ENCODE peak calls at places on chromosomes 3 and 15, in seven cellular contexts. T is T-helper 1 cell; Z is fibroblast of the aortic adventitia; Q is mucosa of gallbladder; U is activated naive CD8-positive, alpha-beta T cell treated with anti-CD3 and anti-CD28 coated beads, Interleukin-2, amount 50 U/mL, for 24 hours; N is NCI-H69; H is lung. S is an unnamed sample.

GRCh38 chr15:69388259-69388658 is 25.9 kb upstream of the KIF23 start:
- DNase-seq in T (no peak), Z (peak), Q (no peak), U (no peak), N (peak), H (no peak), S (no peak)

GRCh38 chr15:94119923-94120775 is 111.2 kb upstream of the MCTP2 start:
- DNase-seq in T (peak), Z (peak), Q (peak), U (peak), N (peak), H (peak), S (peak)

GRCh38 chr3:64229903-64230302 is 4.6 kb upstream of the PRICKLE2 start:
- DNase-seq in T (no peak), Z (no peak), Q (no peak), U (no peak), N (no peak), H (no peak), S (no peak)

GRCh38 chr3:140756240-140757016 is 78.6 kb downstream of the TRIM42 start:
- DNase-seq in T (no peak), Z (no peak), Q (no peak), U (no peak), N (no peak), H (no peak), S (no peak)

GRCh38 chr3:126304704-126305103 is 52.5 kb downstream of the KLF15 start:
- DNase-seq in T (no peak), Z (no peak), Q (peak), U (no peak), N (no peak), H (no peak), S (no peak)

GRCh38 chr3:191627064-191627463 is 166.1 kb downstream of the PYDC2 start:
- DNase-seq in T (no peak), Z (no peak), Q (no peak), U (no peak), N (peak), H (no peak), S (no peak)

GRCh38 chr3:150106752-150107428 is 136.2 kb upstream of the PFN2 start:
- DNase-seq in T (no peak), Z (peak), Q (no peak), U (no peak), N (peak), H (no peak), S (no peak)

GRCh38 chr15:71651750-71652186 is 158.6 kb upstream of the NR2E3 start:
- DNase-seq in T (no peak), Z (peak), Q (no peak), U (peak), N (peak), H (peak), S (no peak)

GRCh38 chr15:39746176-39746575 is 36.5 kb downstream of the FSIP1 start:
- DNase-seq in T (no peak), Z (peak), Q (no peak), U (no peak), N (no peak), H (no peak), S (no peak)

GRCh38 chr15:68378595-68378994 is 53.4 kb downstream of the ITGA11 start:
- DNase-seq in T (no peak), Z (no peak), Q (no peak), U (no peak), N (no peak), H (no peak), S (no peak)

GRCh38 chr15:55897560-55898336 is 95.7 kb downstream of the NEDD4 start:
- DNase-seq in T (no peak), Z (peak), Q (no peak), U (peak), N (peak), H (peak), S (peak)

GRCh38 chr15:66803182-66803729 is 101.2 kb downstream of the SMAD6 start:
- DNase-seq in T (no peak), Z (peak), Q (peak), U (no peak), N (peak), H (peak), S (no peak)

GRCh38 chr15:40081691-40082194 is 26.9 kb downstream of the BMF start:
- DNase-seq in T (no peak), Z (peak), Q (peak), U (no peak), N (peak), H (peak), S (peak)

GRCh38 chr15:34056921-34057320 is 17.9 kb upstream of the AVEN start:
- DNase-seq in T (no peak), Z (no peak), Q (no peak), U (no peak), N (no peak), H (no peak), S (no peak)

S was measured in activated naive CD4-positive, alpha-beta T cell treated with anti-CD3 and anti-CD28 coated beads, Interleukin-2, amount 10 ng/mL, durations not matched to agents 7 days and 5 days.